ENCODE peak calls at places on chromosomes 5 and 9, in five cellular contexts. R, D, V, G and J are unnamed samples. For H3K36me3, the result is how much of the 10 kb centered on the place peaks cover.

GRCh38 chr9:117273612-117274011 is 141.2 kb downstream of the ASTN2 start:
- DNase-seq in R (no peak), D (no peak), V (no peak), G (no peak), J (no peak)

GRCh38 chr5:55547792-55548191 is 13.0 kb upstream of the PLPP1 start:
- DNase-seq in R (peak), D (no peak), V (no peak), G (no peak), J (no peak)

GRCh38 chr9:70055867-70056266 is 12.2 kb downstream of the MAMDC2 start:
- DNase-seq in R (no peak), D (no peak), V (no peak), G (no peak), J (no peak)

GRCh38 chr5:126865299-126865698 is 88.4 kb downstream of the LMNB1 start:
- DNase-seq in R (no peak), D (no peak), V (peak), G (no peak), J (no peak)

GRCh38 chr9:6692433-6692832 is 46.9 kb upstream of the GLDC start:
- DNase-seq in R (no peak), D (no peak), V (no peak), G (no peak), J (no peak)

GRCh38 chr5:127012933-127013332 is 17.4 kb downstream of the MARCHF3 start:
- DNase-seq in R (no peak), D (no peak), V (peak), G (no peak), J (no peak)

GRCh38 chr9:87427851-87428506 is 69.7 kb upstream of the DAPK1 start:
- DNase-seq in R (no peak), D (no peak), V (no peak), G (no peak), J (no peak)

GRCh38 chr9:6415266-6415665 is 2.3 kb downstream of the UHRF2 start:
- DNase-seq in R (no peak), D (no peak), V (peak), G (no peak), J (no peak)

GRCh38 chr5:107005161-107005560 is 665.6 kb downstream of the EFNA5 start:
- DNase-seq in R (no peak), D (no peak), V (no peak), G (no peak), J (no peak)

GRCh38 chr5:160029004-160029403 is 20.1 kb downstream of the TTC1 start:
- DNase-seq in R (no peak), D (no peak), V (no peak), G (no peak), J (no peak)

GRCh38 chr5:61277781-61278180 is 54.3 kb upstream of the ZSWIM6 start:
- DNase-seq in R (no peak), D (no peak), V (no peak), G (no peak), J (no peak)

GRCh38 chr5:72244862-72245371 is 75.1 kb downstream of the MRPS27 start:
- DNase-seq in R (peak), D (no peak), V (peak), G (peak), J (no peak)

GRCh38 chr9:18595597-18595996 is 121.6 kb downstream of the ADAMTSL1 start:
- DNase-seq in R (no peak), D (no peak), V (no peak), G (no peak), J (no peak)

GRCh38 chr5:13976223-13976622 is 31.7 kb upstream of the DNAH5 start:
- DNase-seq in R (no peak), D (no peak), V (no peak), G (no peak), J (no peak)

GRCh38 chr9:35731415-35732184 is 395 bp downstream of the TLN1 start:
- DNase-seq in R (peak), D (no peak), V (no peak), G (peak), J (no peak)

GRCh38 chr5:106321242-106321641 is 1349.5 kb downstream of the EFNA5 start:
- DNase-seq in R (no peak), D (no peak), V (no peak), G (peak), J (no peak)

GRCh38 chr5:114360816-114361723 is 800 bp upstream of the KCNN2 start:
- DNase-seq in R (no peak), D (peak), V (no peak), G (peak), J (peak)

GRCh38 chr5:82205005-82205404 is 73.1 kb downstream of the RPS23 start:
- DNase-seq in R (no peak), D (no peak), V (no peak), G (no peak), J (no peak)

GRCh38 chr9:13705356-13705755 is 425.9 kb upstream of the MPDZ start:
- DNase-seq in R (no peak), D (no peak), V (peak), G (no peak), J (no peak)

GRCh38 chr9:27784999-27785713 is 211.9 kb upstream of the C9orf72 start:
- DNase-seq in R (no peak), D (no peak), V (no peak), G (no peak), J (no peak)

GRCh38 chr9:81116340-81117207 is 572.8 kb downstream of the TLE1 start:
- DNase-seq in R (no peak), D (no peak), V (no peak), G (no peak), J (no peak)

GRCh38 chr5:150945947-150946346 is 41.2 kb upstream of the ZNF300 start:
- DNase-seq in R (no peak), D (no peak), V (no peak), G (no peak), J (no peak)
- H3K4me3 ChIP-seq in R (no peak), D (peak), V (peak), G (peak), J (peak)

GRCh38 chr9:16469184-16469583 is 401.3 kb downstream of the BNC2 start:
- DNase-seq in R (no peak), D (no peak), V (no peak), G (no peak), J (no peak)
- H3K27ac ChIP-seq in R (no peak), D (no peak), V (no peak), G (no peak), J (no peak)

GRCh38 chr5:863244-863805 is 12.5 kb upstream of the ZDHHC11 start:
- DNase-seq in R (no peak), D (no peak), V (no peak), G (no peak), J (no peak)

GRCh38 chr5:862367-863243 is 11.8 kb upstream of the ZDHHC11 start:
- DNase-seq in R (no peak), D (no peak), V (peak), G (no peak), J (no peak)

GRCh38 chr5:860506-861150 is 9.8 kb upstream of the ZDHHC11 start:
- DNase-seq in R (no peak), D (no peak), V (no peak), G (no peak), J (no peak)

GRCh38 chr5:859798-860296 is 9.1 kb upstream of the ZDHHC11 start:
- DNase-seq in R (no peak), D (no peak), V (no peak), G (no peak), J (no peak)

GRCh38 chr5:861442-862366 is 10.9 kb upstream of the ZDHHC11 start:
- DNase-seq in R (no peak), D (no peak), V (no peak), G (no peak), J (no peak)
- H3K36me3 ChIP-seq in R (under half), D (under half), V (under half), G (under half), J (under half)

GRCh38 chr5:177497011-177497296 is 450 bp downstream of the PDLIM7 start:
- DNase-seq in R (no peak), D (no peak), V (no peak), G (peak), J (no peak)
- H3K4me3 ChIP-seq in R (peak), D (peak), V (peak), G (peak), J (peak)

GRCh38 chr5:149326611-149327010 is 18.7 kb upstream of the GRPEL2 start:
- DNase-seq in R (no peak), D (no peak), V (no peak), G (no peak), J (no peak)

GRCh38 chr5:149325894-149326293 is 19.4 kb upstream of the GRPEL2 start:
- DNase-seq in R (no peak), D (no peak), V (no peak), G (no peak), J (no peak)

GRCh38 chr5:149323235-149324205 is 21.8 kb upstream of the GRPEL2 start:
- DNase-seq in R (peak), D (no peak), V (peak), G (no peak), J (no peak)

GRCh38 chr5:149324639-149325038 is 20.7 kb upstream of the GRPEL2 start:
- DNase-seq in R (no peak), D (no peak), V (no peak), G (no peak), J (no peak)

GRCh38 chr5:149325166-149325735 is 20.0 kb upstream of the GRPEL2 start:
- DNase-seq in R (no peak), D (no peak), V (no peak), G (no peak), J (no peak)
- H3K27ac ChIP-seq in R (no peak), D (no peak), V (no peak), G (no peak), J (no peak)

DNA sequence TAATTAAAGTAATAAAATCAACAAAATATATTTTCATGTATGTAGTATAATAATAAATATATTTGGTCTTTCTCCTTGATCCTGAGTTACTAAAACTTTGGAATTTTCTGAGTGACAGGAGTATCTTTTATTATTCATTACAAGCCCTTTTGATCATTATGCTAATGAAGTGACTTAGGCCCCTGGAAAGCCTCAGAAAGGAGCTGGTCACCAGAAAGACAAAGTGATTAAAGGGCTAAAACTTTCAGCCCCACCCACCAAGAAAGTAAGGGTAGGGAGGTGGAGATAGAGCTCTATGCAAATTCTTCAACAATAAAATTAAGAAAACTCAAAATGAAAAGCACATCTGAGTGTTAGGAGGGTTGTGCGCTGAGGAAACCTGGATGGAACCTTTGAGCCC is 27.5 kb downstream of the UBQLN1 start:
- DNase-seq in R (no peak), D (no peak), V (no peak), G (no peak), J (no peak)
- H3K36me3 ChIP-seq in R (under half), D (under half), V (under half), G (half or more), J (under half)

GRCh38 chr9:78493166-78493742 is 196.3 kb downstream of the PSAT1 start:
- DNase-seq in R (no peak), D (no peak), V (no peak), G (no peak), J (no peak)
- H3K4me3 ChIP-seq in R (no peak), D (no peak), V (no peak), G (no peak), J (no peak)

GRCh38 chr9:93300175-93300572 is 116.2 kb downstream of the WNK2 start:
- DNase-seq in R (no peak), D (no peak), V (no peak), G (no peak), J (no peak)

GRCh38 chr9:93301911-93302525 is 118.1 kb downstream of the WNK2 start:
- DNase-seq in R (no peak), D (no peak), V (no peak), G (no peak), J (peak)

GRCh38 chr9:93301291-93301811 is 117.4 kb downstream of the WNK2 start:
- DNase-seq in R (no peak), D (no peak), V (no peak), G (no peak), J (peak)

GRCh38 chr9:93299418-93300174 is 115.7 kb downstream of the WNK2 start:
- DNase-seq in R (peak), D (no peak), V (no peak), G (no peak), J (peak)

GRCh38 chr9:93300585-93301081 is 116.7 kb downstream of the WNK2 start:
- DNase-seq in R (no peak), D (no peak), V (no peak), G (no peak), J (peak)
- H3K27ac ChIP-seq in R (peak), D (no peak), V (no peak), G (no peak), J (no peak)

GRCh38 chr9:33023661-33024060 is 1.4 kb upstream of the DNAJA1 start:
- DNase-seq in R (no peak), D (no peak), V (no peak), G (no peak), J (no peak)

GRCh38 chr9:33024966-33025571 is at the start of gene DNAJA1:
- DNase-seq in R (peak), D (peak), V (peak), G (peak), J (peak)

GRCh38 chr9:33024126-33024965 is 727 bp upstream of the DNAJA1 start:
- DNase-seq in R (peak), D (no peak), V (peak), G (peak), J (peak)

GRCh38 chr9:33022755-33023154 is 2.3 kb upstream of the DNAJA1 start:
- DNase-seq in R (no peak), D (no peak), V (no peak), G (no peak), J (no peak)

GRCh38 chr9:33025572-33026347 is 687 bp downstream of the DNAJA1 start:
- DNase-seq in R (peak), D (peak), V (peak), G (peak), J (peak)
- H3K36me3 ChIP-seq in R (under half), D (under half), V (under half), G (half or more), J (under half)

DNA sequence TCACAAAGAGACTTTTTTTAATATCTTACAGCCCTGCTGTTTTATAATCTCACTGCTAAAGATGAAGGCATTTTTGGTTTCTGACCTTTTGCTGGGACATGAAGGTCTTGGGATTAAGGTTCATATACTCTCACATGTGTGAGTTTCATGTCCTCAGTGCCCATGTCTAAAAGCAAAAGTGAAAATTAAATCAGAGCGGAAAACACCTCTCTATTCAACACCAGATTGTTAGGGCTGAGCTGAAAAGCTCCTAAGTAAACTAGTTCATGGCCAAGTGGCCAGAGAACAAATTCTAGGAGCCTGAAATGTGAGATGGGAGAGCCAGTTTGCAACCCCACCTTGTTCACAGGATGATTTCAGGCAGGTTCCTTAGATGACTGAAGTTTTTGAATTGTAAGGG is 110.9 kb downstream of the GRIA1 start:
- DNase-seq in R (no peak), D (no peak), V (no peak), G (no peak), J (no peak)
- H3K4me3 ChIP-seq in R (no peak), D (no peak), V (no peak), G (no peak), J (no peak)